ENCODE peak calls at places on chromosomes 6 and 20, in eight cellular contexts. J is lower leg skin, X is Peyer's patch, B is OCI-LY7, L is HCT116, V is choroid plexus epithelial cell, Y is mammary epithelial cell, Z is IMR-90. W is an unnamed sample.

GRCh38 chr6:159061805-159062563 is 17.2 kb upstream of the TAGAP start:
- DNase-seq in J (no peak), X (no peak), B (peak), L (no peak), V (no peak), Y (no peak), Z (no peak), W (no peak)

GRCh38 chr20:42688576-42688975 is 501.1 kb downstream of the PTPRT start:
- DNase-seq in J (no peak), X (no peak), B (no peak), L (no peak), V (no peak), Y (no peak), Z (no peak), W (no peak)

GRCh38 chr20:9611921-9612320 is 97.5 kb downstream of the LAMP5 start:
- DNase-seq in J (no peak), X (no peak), B (no peak), L (no peak), V (no peak), Y (no peak), Z (no peak), W (no peak)

GRCh38 chr6:166955121-166955864 is 1.1 kb downstream of the RNASET2 start:
- DNase-seq in J (peak), X (no peak), B (peak), L (no peak), V (no peak), Y (no peak), Z (no peak), W (no peak)

GRCh38 chr6:161444464-161444863 is 170.6 kb upstream of the AGPAT4 start:
- DNase-seq in J (peak), X (no peak), B (no peak), L (no peak), V (peak), Y (no peak), Z (peak), W (peak)

GRCh38 chr6:123648020-123648580 is 11.3 kb upstream of the TRDN start:
- DNase-seq in J (no peak), X (no peak), B (no peak), L (no peak), V (no peak), Y (no peak), Z (no peak), W (no peak)

GRCh38 chr6:121677551-121677950 is 242.1 kb downstream of the GJA1 start:
- DNase-seq in J (no peak), X (no peak), B (no peak), L (no peak), V (no peak), Y (no peak), Z (no peak), W (no peak)

GRCh38 chr6:19301980-19302379 is 535.2 kb upstream of the ID4 start:
- DNase-seq in J (no peak), X (no peak), B (no peak), L (no peak), V (peak), Y (peak), Z (peak), W (peak)

GRCh38 chr20:53080969-53081871 is 109.1 kb downstream of the TSHZ2 start:
- DNase-seq in J (no peak), X (no peak), B (peak), L (no peak), V (peak), Y (peak), Z (peak), W (peak)

GRCh38 chr20:32984196-32984595 is 20.0 kb downstream of the SUN5 start:
- DNase-seq in J (no peak), X (no peak), B (no peak), L (no peak), V (no peak), Y (no peak), Z (no peak), W (no peak)

GRCh38 chr6:112019619-112020018 is 34.3 kb upstream of the CCN6 start:
- DNase-seq in J (no peak), X (no peak), B (no peak), L (no peak), V (no peak), Y (no peak), Z (no peak), W (no peak)

GRCh38 chr6:89205819-89206218 is 11.3 kb downstream of the GABRR1 start:
- DNase-seq in J (no peak), X (no peak), B (no peak), L (no peak), V (no peak), Y (no peak), Z (no peak), W (no peak)

GRCh38 chr6:157443066-157443800 is 62.2 kb downstream of the ZDHHC14 start:
- DNase-seq in J (no peak), X (no peak), B (no peak), L (no peak), V (peak), Y (peak), Z (peak), W (peak)

GRCh38 chr6:141153563-141153962 is 979.2 kb upstream of the GJE1 start:
- DNase-seq in J (no peak), X (no peak), B (peak), L (no peak), V (no peak), Y (no peak), Z (no peak), W (no peak)

GRCh38 chr6:152941746-152942145 is 41.1 kb downstream of the FBXO5 start:
- DNase-seq in J (no peak), X (no peak), B (no peak), L (no peak), V (no peak), Y (no peak), Z (no peak), W (no peak)

GRCh38 chr6:118581489-118581959 is 33.4 kb downstream of the PLN start:
- DNase-seq in J (no peak), X (no peak), B (no peak), L (no peak), V (peak), Y (peak), Z (peak), W (peak)

GRCh38 chr6:45532626-45533258 is 155.0 kb upstream of the SUPT3H start:
- DNase-seq in J (no peak), X (no peak), B (no peak), L (no peak), V (peak), Y (no peak), Z (peak), W (peak)
- H3K4me3 ChIP-seq in J (no peak), X (no peak), B (no peak), L (no peak), V (peak), Y (peak), Z (peak), W (peak)

DNA sequence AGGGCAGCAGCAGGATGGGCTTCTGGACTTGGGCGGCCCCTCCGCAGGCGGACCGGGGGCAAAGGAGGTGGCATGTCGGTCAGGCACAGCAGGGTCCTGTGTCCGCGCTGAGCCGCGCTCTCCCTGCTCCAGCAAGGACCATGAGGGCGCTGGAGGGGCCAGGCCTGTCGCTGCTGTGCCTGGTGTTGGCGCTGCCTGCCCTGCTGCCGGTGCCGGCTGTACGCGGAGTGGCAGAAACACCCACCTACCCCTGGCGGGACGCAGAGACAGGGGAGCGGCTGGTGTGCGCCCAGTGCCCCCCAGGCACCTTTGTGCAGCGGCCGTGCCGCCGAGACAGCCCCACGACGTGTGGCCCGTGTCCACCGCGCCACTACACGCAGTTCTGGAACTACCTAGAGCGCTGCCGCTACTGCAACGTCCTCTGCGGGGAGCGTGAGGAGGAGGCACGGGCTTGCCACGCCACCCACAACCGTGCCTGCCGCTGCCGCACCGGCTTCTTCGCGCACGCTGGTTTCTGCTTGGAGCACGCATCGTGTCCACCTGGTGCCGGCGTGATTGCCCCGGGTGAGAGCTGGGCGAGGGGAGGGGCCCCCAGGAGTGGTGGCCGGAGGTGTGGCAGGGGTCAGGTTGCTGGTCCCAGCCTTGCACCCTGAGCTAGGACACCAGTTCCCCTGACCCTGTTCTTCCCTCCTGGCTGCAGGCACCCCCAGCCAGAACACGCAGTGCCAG is at the start of gene TNFRSF6B:
- DNase-seq in J (peak), X (peak), B (no peak), L (no peak), V (no peak), Y (no peak), Z (no peak), W (peak)
- TF ChIP-seq CTCF in J (no peak), X (no peak), B (no peak), L (no peak), V (no peak), Y (no peak), Z (no peak), W (no peak)

GRCh38 chr6:148508401-148509151 is 165.9 kb downstream of the SASH1 start:
- DNase-seq in J (no peak), X (no peak), B (no peak), L (no peak), V (peak), Y (peak), Z (peak), W (peak)
- H3K4me3 ChIP-seq in J (peak), X (peak), B (no peak), L (no peak), V (peak), Y (peak), Z (peak), W (no peak)

GRCh38 chr6:45419574-45420082 is 41.9 kb upstream of the SUPT3H start:
- DNase-seq in J (peak), X (peak), B (peak), L (peak), V (peak), Y (peak), Z (no peak), W (peak)
- TF ChIP-seq CTCF in J (no peak), X (no peak), B (no peak), L (peak), V (peak), Y (peak), Z (peak), W (peak)

DNA sequence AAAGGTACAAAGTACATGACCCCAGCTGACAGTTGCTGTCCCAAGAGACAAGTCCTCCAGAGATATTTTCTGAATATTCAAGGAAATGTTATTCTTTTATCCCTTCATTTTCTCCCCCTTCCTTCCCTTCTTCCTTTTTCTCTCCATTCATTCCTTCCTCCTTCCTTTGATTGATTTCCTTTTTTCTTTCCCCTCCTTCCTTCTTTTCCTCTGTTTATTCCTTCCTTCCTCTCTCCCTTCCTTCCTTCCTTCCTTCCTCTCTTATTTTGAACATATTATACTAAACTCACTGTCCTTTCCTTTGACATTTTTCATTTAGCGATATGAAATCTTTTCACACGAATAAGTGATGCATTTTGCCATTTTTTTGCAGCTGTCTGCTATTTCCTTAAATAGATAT is 73.2 kb upstream of the HDDC2 start:
- DNase-seq in J (no peak), X (no peak), B (no peak), L (no peak), V (no peak), Y (no peak), Z (no peak), W (no peak)
- H3K4me3 ChIP-seq in J (no peak), X (no peak), B (no peak), L (no peak), V (no peak), Y (no peak), Z (no peak), W (no peak)

DNA sequence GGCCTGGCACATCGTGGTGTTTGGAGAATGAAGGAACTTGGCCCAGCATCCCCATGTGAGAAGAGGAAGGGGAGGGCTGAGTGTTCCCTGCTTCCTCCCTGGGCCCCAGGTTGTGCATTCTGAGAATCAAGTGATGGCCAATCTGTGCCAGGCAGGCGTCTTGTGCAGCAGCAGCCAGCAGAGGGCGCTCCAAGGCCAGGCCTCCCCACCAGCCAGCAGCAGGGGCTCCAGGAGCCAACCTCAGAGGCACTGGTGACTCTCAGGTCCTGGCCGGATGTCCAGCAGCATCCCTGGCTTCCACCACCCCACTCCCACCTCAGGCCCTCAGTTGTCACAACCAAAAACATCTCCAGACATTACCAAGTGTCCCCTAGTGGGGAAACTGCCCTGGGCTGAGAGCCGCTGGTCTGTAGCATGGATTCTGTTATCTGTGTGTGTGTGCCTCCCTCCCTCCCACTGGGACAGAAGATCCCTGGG is 192.0 kb downstream of the PREX1 start:
- DNase-seq in J (no peak), X (peak), B (peak), L (peak), V (peak), Y (peak), Z (peak), W (peak)
- TF ChIP-seq CTCF in J (no peak), X (peak), B (peak), L (peak), V (peak), Y (peak), Z (peak), W (peak)